ENCODE peak calls at places on chromosomes 6 and 20, in four cellular contexts. T is colonic mucosa, A is A549, W is right cardiac atrium. J is an unnamed sample.

GRCh38 chr20:35886537-35886936 is 67.8 kb downstream of the SCAND1 start:
- DNase-seq in W (peak; percentile 41), T (no peak), A (no peak), J (no peak)

GRCh38 chr6:148307400-148307799 is 35.2 kb upstream of the SASH1 start:
- DNase-seq in T (no peak), A (no peak), W (no peak), J (peak; percentile 23)

GRCh38 chr6:25958700-25959162 is 3.9 kb upstream of the TRIM38 start:
- DNase-seq in A (no peak), T (no peak), W (no peak), J (no peak)

GRCh38 chr6:53244958-53245357 is 96.3 kb upstream of the GCM1 start:
- DNase-seq in A (no peak), T (no peak), W (no peak), J (no peak)

GRCh38 chr6:37222125-37222967 is 35.2 kb upstream of the TBC1D22B start:
- DNase-seq in T (peak; percentile 86), W (peak; percentile 82), A (peak; percentile 77), J (peak; percentile 84)

GRCh38 chr6:76495909-76496308 is 423.4 kb upstream of the IMPG1 start:
- DNase-seq in T (no peak), A (no peak), W (no peak), J (no peak)

GRCh38 chr6:17280552-17281090 is 540 bp upstream of the RBM24 start:
- DNase-seq in A (no peak), W (peak; percentile 56), T (peak; percentile 54), J (no peak)

GRCh38 chr6:136123464-136123863 is 126.6 kb downstream of the MTFR2 start:
- DNase-seq in T (no peak), A (no peak), W (no peak), J (no peak)

GRCh38 chr6:4289770-4290320 is 154.5 kb upstream of the ECI2 start:
- DNase-seq in T (no peak), A (no peak), W (no peak), J (no peak)

GRCh38 chr6:4948781-4949450 is 54.9 kb downstream of the RPP40 start:
- DNase-seq in W (no peak), T (no peak), A (no peak), J (no peak)

GRCh38 chr20:61435823-61436220 is 183.8 kb downstream of the CDH4 start:
- DNase-seq in W (no peak), T (no peak), A (no peak), J (no peak)

GRCh38 chr6:37994238-37994637 is 174.7 kb downstream of the ZFAND3 start:
- DNase-seq in W (no peak), A (no peak), T (no peak), J (no peak)

GRCh38 chr6:73743556-73743955 is 47.6 kb downstream of the CD109 start:
- DNase-seq in T (no peak), A (no peak), W (no peak), J (no peak)

GRCh38 chr6:14822012-14822553 is 423.8 kb upstream of the JARID2 start:
- DNase-seq in W (no peak), A (no peak), T (no peak), J (no peak)

GRCh38 chr6:35583893-35584688 is 71.4 kb upstream of the TULP1 start:
- DNase-seq in T (peak; percentile 74), W (peak; percentile 53), A (no peak), J (peak; percentile 81)

GRCh38 chr6:41373919-41374617 is 38.7 kb downstream of the NCR2 start:
- DNase-seq in T (no peak), W (no peak), A (no peak), J (no peak)

GRCh38 chr20:57622579-57623381 is 2.6 kb upstream of the ZBP1 start:
- DNase-seq in T (peak; percentile 76), A (peak; percentile 88), W (no peak), J (peak; percentile 61)

GRCh38 chr6:41424370-41425058 is 89.1 kb downstream of the NCR2 start:
- DNase-seq in T (peak; percentile 92), A (peak; percentile 64), W (peak; percentile 79), J (peak; percentile 84)

GRCh38 chr20:43138061-43138860 is 51.4 kb downstream of the PTPRT start:
- DNase-seq in A (no peak), T (no peak), W (peak; percentile 44), J (no peak)

GRCh38 chr20:40868568-40869223 is 159.9 kb upstream of the TOP1 start:
- DNase-seq in W (peak; percentile 60), T (no peak), A (no peak), J (no peak)

GRCh38 chr6:112298816-112299281 is 44.5 kb upstream of the LAMA4 start:
- DNase-seq in W (no peak), T (no peak), A (peak; percentile 15), J (no peak)

GRCh38 chr6:87482382-87482781 is 9.6 kb downstream of the SLC35A1 start:
- DNase-seq in T (no peak), A (no peak), W (no peak), J (no peak)

GRCh38 chr6:113762611-113763010 is 94.5 kb upstream of the MARCKS start:
- DNase-seq in W (no peak), A (no peak), T (no peak), J (no peak)

GRCh38 chr20:19745106-19745505 is 13.0 kb upstream of the RIN2 start:
- DNase-seq in T (no peak), W (no peak), A (no peak), J (no peak)

GRCh38 chr6:4902363-4902762 is 101.5 kb downstream of the RPP40 start:
- DNase-seq in W (no peak), A (no peak), T (no peak), J (no peak)

GRCh38 chr20:33730946-33731692 is 677 bp upstream of the ZNF341 start:
- DNase-seq in A (no peak), T (no peak), W (no peak), J (no peak)

GRCh38 chr6:113411006-113411405 is 446.1 kb upstream of the MARCKS start:
- DNase-seq in W (no peak), A (no peak), T (peak; percentile 56), J (no peak)

GRCh38 chr6:75213732-75214131 is 7.9 kb upstream of the COL12A1 start:
- DNase-seq in T (no peak), A (no peak), W (no peak), J (no peak)

GRCh38 chr20:41058007-41058673 is 29.5 kb downstream of the TOP1 start:
- DNase-seq in A (no peak), T (no peak), W (no peak), J (no peak)

GRCh38 chr6:83884523-83884922 is 25.0 kb downstream of the CYB5R4 start:
- DNase-seq in T (no peak), W (no peak), A (peak; percentile 17), J (no peak)

GRCh38 chr6:108626777-108627176 is 66.1 kb downstream of the FOXO3 start:
- DNase-seq in W (no peak), A (no peak), T (no peak), J (no peak)
- H3K4me1 ChIP-seq in W (peaks cover 37% of the 10 kb centered on the region), A (peaks cover 3% of the 10 kb centered on the region), T (peaks cover 2% of the 10 kb centered on the region), J (no peaks in the 10 kb centered on the region)

GRCh38 chr6:24775520-24776058 is 852 bp downstream of the GMNN start:
- DNase-seq in A (no peak), W (no peak), T (no peak), J (no peak)
- H3K4me1 ChIP-seq in A (peaks cover 36% of the 10 kb centered on the region), W (peaks cover 2% of the 10 kb centered on the region), T (no peaks in the 10 kb centered on the region), J (no peaks in the 10 kb centered on the region)

GRCh38 chr20:63750807-63751470 is 11.4 kb downstream of the SLC2A4RG start:
- DNase-seq in W (no peak), T (no peak), A (no peak), J (no peak)
- H3K4me1 ChIP-seq in W (no peaks in the 10 kb centered on the region), T (no peaks in the 10 kb centered on the region), A (no peaks in the 10 kb centered on the region), J (no peaks in the 10 kb centered on the region)

GRCh38 chr20:59042796-59043621 is 423 bp upstream of the PRELID3B start:
- DNase-seq in W (peak; percentile 95), T (peak; percentile 94), A (peak; percentile 85), J (peak; percentile 86)
- H3K4me1 ChIP-seq in W (peaks cover 3% of the 10 kb centered on the region), T (peaks cover 25% of the 10 kb centered on the region), A (peaks cover 42% of the 10 kb centered on the region), J (peaks cover 4% of the 10 kb centered on the region)

GRCh38 chr6:16241321-16241689 is 2.9 kb downstream of the GMPR start:
- DNase-seq in A (no peak), T (no peak), W (no peak), J (no peak)
- H3K4me1 ChIP-seq in A (no peaks in the 10 kb centered on the region), T (no peaks in the 10 kb centered on the region), W (peaks cover 12% of the 10 kb centered on the region), J (peaks cover 3% of the 10 kb centered on the region)

J was measured in prostate gland.